ENCODE peak calls at places on chromosomes 3 and 15, in five cellular contexts. P is right cardiac atrium; Q is GM04503; L is effector memory CD8-positive, alpha-beta T cell; Z is M059J. W is an unnamed sample.

GRCh38 chr15:63258658-63259057 is 18.7 kb upstream of the APH1B start:
- DNase-seq in P (no peak), Q (no peak), Z (no peak), L (no peak), W (no peak)

GRCh38 chr3:12933901-12934300 is 92.5 kb upstream of the RPL32 start:
- DNase-seq in Z (no peak), Q (no peak), P (no peak), L (no peak), W (no peak)

GRCh38 chr3:168249048-168249538 is 153.4 kb upstream of the GOLIM4 start:
- DNase-seq in Z (peak), L (no peak), Q (no peak), P (no peak), W (no peak)

GRCh38 chr3:34828847-34829246 is 810.5 kb upstream of the ARPP21 start:
- DNase-seq in Z (no peak), Q (no peak), P (no peak), L (no peak), W (no peak)

GRCh38 chr3:23752126-23752525 is 53.6 kb upstream of the UBE2E1 start:
- DNase-seq in Q (no peak), L (no peak), Z (peak), P (no peak), W (no peak)

GRCh38 chr3:19254784-19255338 is 106.6 kb downstream of the KCNH8 start:
- DNase-seq in P (no peak), L (no peak), Z (no peak), Q (no peak), W (no peak)

GRCh38 chr3:10531031-10531430 is 25.6 kb upstream of the ATP2B2 start:
- DNase-seq in P (no peak), L (no peak), Z (no peak), Q (no peak), W (no peak)

GRCh38 chr3:63656791-63657190 is 4.3 kb downstream of the SNTN start:
- DNase-seq in Q (peak), P (no peak), Z (peak), L (no peak), W (no peak)

GRCh38 chr15:73231661-73232443 is 136.9 kb downstream of the HCN4 start:
- DNase-seq in Z (no peak), P (no peak), Q (no peak), L (no peak), W (no peak)

GRCh38 chr15:71691322-71691699 is 119.0 kb upstream of the NR2E3 start:
- DNase-seq in P (no peak), L (no peak), Q (no peak), Z (no peak), W (no peak)

GRCh38 chr3:175620093-175620492 is 761.0 kb downstream of the NAALADL2 start:
- DNase-seq in Z (no peak), L (no peak), P (no peak), Q (no peak), W (no peak)

GRCh38 chr3:151305081-151305777 is 11.4 kb downstream of the GPR87 start:
- DNase-seq in Q (peak), P (peak), L (no peak), Z (peak), W (peak)

GRCh38 chr15:29568840-29569532 is 253.3 kb downstream of the TJP1 start:
- DNase-seq in Q (no peak), Z (peak), P (no peak), L (no peak), W (no peak)

GRCh38 chr15:64982472-64982871 is 7.2 kb downstream of the SPG21 start:
- DNase-seq in L (no peak), Q (peak), P (no peak), Z (no peak), W (no peak)

GRCh38 chr15:66942649-66943390 is 122.6 kb upstream of the SMAD3 start:
- DNase-seq in Z (no peak), Q (no peak), P (no peak), L (no peak), W (no peak)

GRCh38 chr3:60757724-60758123 is 493.5 kb downstream of the FHIT start:
- DNase-seq in L (no peak), P (no peak), Q (no peak), Z (no peak), W (no peak)

GRCh38 chr3:151445283-151446001 is 15.4 kb downstream of the IGSF10 start:
- DNase-seq in Z (peak), P (peak), L (no peak), Q (peak), W (no peak)

W was measured in central memory CD4-positive, alpha-beta T cell.